ENCODE peak calls at places on chromosomes 6 and 20, in ten cellular contexts. One of them, this sample, is unnamed.

GRCh38 chr6:786946-787763 is 94.2 kb upstream of the EXOC2 start:
- DNase-seq in endothelial cell of umbilical vein: peak; percentile 29
- DNase-seq in CD4-positive, alpha-beta T cell: no peak
- DNase-seq in PC-9: no peak
- DNase-seq in nephron progenitor cell: no peak
- DNase-seq in brain microvascular endothelial cell: no peak
- DNase-seq in astrocyte: no peak
- DNase-seq in fibroblast of the aortic adventitia: no peak
- DNase-seq in Calu3: no peak
- DNase-seq in neural progenitor cell: peak; percentile 20
- DNase-seq in this sample: no peak

GRCh38 chr6:2582268-2582667 is 168.5 kb downstream of the MYLK4 start:
- DNase-seq in fibroblast of the aortic adventitia: no peak
- DNase-seq in PC-9: no peak
- DNase-seq in CD4-positive, alpha-beta T cell: no peak
- DNase-seq in neural progenitor cell: no peak
- DNase-seq in brain microvascular endothelial cell: no peak
- DNase-seq in Calu3: no peak
- DNase-seq in nephron progenitor cell: no peak
- DNase-seq in endothelial cell of umbilical vein: no peak
- DNase-seq in astrocyte: no peak
- DNase-seq in this sample: no peak

GRCh38 chr20:49956689-49957443 is 20.7 kb downstream of the RNF114 start:
- DNase-seq in CD4-positive, alpha-beta T cell: no peak
- DNase-seq in brain microvascular endothelial cell: no peak
- DNase-seq in Calu3: no peak
- DNase-seq in endothelial cell of umbilical vein: no peak
- DNase-seq in astrocyte: no peak
- DNase-seq in fibroblast of the aortic adventitia: no peak
- DNase-seq in nephron progenitor cell: no peak
- DNase-seq in PC-9: no peak
- DNase-seq in neural progenitor cell: no peak
- DNase-seq in this sample: no peak

GRCh38 chr6:138588805-138589434 is 89.6 kb upstream of the NHSL1 start:
- DNase-seq in neural progenitor cell: peak; percentile 74
- DNase-seq in nephron progenitor cell: peak; percentile 53
- DNase-seq in brain microvascular endothelial cell: peak; percentile 62
- DNase-seq in PC-9: peak; percentile 65
- DNase-seq in CD4-positive, alpha-beta T cell: peak; percentile 33
- DNase-seq in fibroblast of the aortic adventitia: peak; percentile 89
- DNase-seq in endothelial cell of umbilical vein: peak; percentile 78
- DNase-seq in Calu3: peak; percentile 24
- DNase-seq in astrocyte: no peak
- DNase-seq in this sample: no peak

GRCh38 chr6:32113386-32114352 is 4.5 kb upstream of the TNXB start:
- DNase-seq in PC-9: peak; percentile 64
- DNase-seq in endothelial cell of umbilical vein: no peak
- DNase-seq in astrocyte: peak; percentile 69
- DNase-seq in fibroblast of the aortic adventitia: peak; percentile 99
- DNase-seq in neural progenitor cell: peak; percentile 65
- DNase-seq in Calu3: peak; percentile 62
- DNase-seq in CD4-positive, alpha-beta T cell: no peak
- DNase-seq in brain microvascular endothelial cell: peak; percentile 91
- DNase-seq in nephron progenitor cell: peak; percentile 40
- DNase-seq in this sample: no peak

GRCh38 chr6:6518627-6519026 is 69.9 kb upstream of the LY86 start:
- DNase-seq in nephron progenitor cell: no peak
- DNase-seq in neural progenitor cell: no peak
- DNase-seq in brain microvascular endothelial cell: no peak
- DNase-seq in endothelial cell of umbilical vein: no peak
- DNase-seq in CD4-positive, alpha-beta T cell: no peak
- DNase-seq in astrocyte: no peak
- DNase-seq in Calu3: no peak
- DNase-seq in PC-9: no peak
- DNase-seq in fibroblast of the aortic adventitia: no peak
- DNase-seq in this sample: no peak

GRCh38 chr6:8065519-8065911 is 1.3 kb upstream of the BLOC1S5 start:
- DNase-seq in nephron progenitor cell: no peak
- DNase-seq in neural progenitor cell: no peak
- DNase-seq in fibroblast of the aortic adventitia: no peak
- DNase-seq in PC-9: no peak
- DNase-seq in endothelial cell of umbilical vein: no peak
- DNase-seq in Calu3: no peak
- DNase-seq in CD4-positive, alpha-beta T cell: no peak
- DNase-seq in brain microvascular endothelial cell: no peak
- DNase-seq in astrocyte: no peak
- DNase-seq in this sample: no peak

GRCh38 chr6:131916847-131917246 is 34.3 kb downstream of the CCN2 start:
- DNase-seq in brain microvascular endothelial cell: no peak
- DNase-seq in Calu3: no peak
- DNase-seq in neural progenitor cell: no peak
- DNase-seq in fibroblast of the aortic adventitia: no peak
- DNase-seq in endothelial cell of umbilical vein: no peak
- DNase-seq in CD4-positive, alpha-beta T cell: no peak
- DNase-seq in PC-9: no peak
- DNase-seq in astrocyte: peak; percentile 70
- DNase-seq in nephron progenitor cell: no peak
- DNase-seq in this sample: no peak

GRCh38 chr6:155985660-155986138 is 530.1 kb upstream of the NOX3 start:
- DNase-seq in Calu3: no peak
- DNase-seq in astrocyte: no peak
- DNase-seq in neural progenitor cell: no peak
- DNase-seq in fibroblast of the aortic adventitia: no peak
- DNase-seq in PC-9: no peak
- DNase-seq in nephron progenitor cell: no peak
- DNase-seq in endothelial cell of umbilical vein: peak; percentile 8
- DNase-seq in CD4-positive, alpha-beta T cell: no peak
- DNase-seq in brain microvascular endothelial cell: no peak
- DNase-seq in this sample: no peak

GRCh38 chr6:157563611-157564284 is 182.8 kb downstream of the ZDHHC14 start:
- DNase-seq in brain microvascular endothelial cell: no peak
- DNase-seq in endothelial cell of umbilical vein: no peak
- DNase-seq in nephron progenitor cell: no peak
- DNase-seq in CD4-positive, alpha-beta T cell: no peak
- DNase-seq in PC-9: no peak
- DNase-seq in fibroblast of the aortic adventitia: no peak
- DNase-seq in astrocyte: peak; percentile 10
- DNase-seq in neural progenitor cell: no peak
- DNase-seq in Calu3: no peak
- DNase-seq in this sample: no peak

GRCh38 chr20:59628171-59628570 is 23.8 kb downstream of the PHACTR3 start:
- DNase-seq in endothelial cell of umbilical vein: no peak
- DNase-seq in nephron progenitor cell: no peak
- DNase-seq in fibroblast of the aortic adventitia: no peak
- DNase-seq in neural progenitor cell: no peak
- DNase-seq in astrocyte: no peak
- DNase-seq in CD4-positive, alpha-beta T cell: no peak
- DNase-seq in PC-9: no peak
- DNase-seq in Calu3: no peak
- DNase-seq in brain microvascular endothelial cell: no peak
- DNase-seq in this sample: no peak

GRCh38 chr6:140052757-140053729 is 678.6 kb upstream of the CITED2 start:
- DNase-seq in CD4-positive, alpha-beta T cell: no peak
- DNase-seq in astrocyte: peak; percentile 38
- DNase-seq in Calu3: no peak
- DNase-seq in fibroblast of the aortic adventitia: peak; percentile 54
- DNase-seq in nephron progenitor cell: no peak
- DNase-seq in endothelial cell of umbilical vein: peak; percentile 26
- DNase-seq in brain microvascular endothelial cell: peak; percentile 51
- DNase-seq in neural progenitor cell: peak; percentile 41
- DNase-seq in PC-9: no peak
- DNase-seq in this sample: no peak
- TF ChIP-seq CTCF in CD4-positive, alpha-beta T cell: no peak
- TF ChIP-seq CTCF in astrocyte: peak; percentile 20
- TF ChIP-seq CTCF in Calu3: no peak
- TF ChIP-seq CTCF in fibroblast of the aortic adventitia: peak; percentile 55
- TF ChIP-seq CTCF in nephron progenitor cell: peak; percentile 22
- TF ChIP-seq CTCF in endothelial cell of umbilical vein: peak; percentile 31
- TF ChIP-seq CTCF in brain microvascular endothelial cell: peak; percentile 54
- TF ChIP-seq CTCF in neural progenitor cell: peak; percentile 60
- TF ChIP-seq CTCF in PC-9: peak; percentile 55
- TF ChIP-seq CTCF in this sample: peak; percentile 59

GRCh38 chr20:20772492-20773047 is 60.1 kb upstream of the RALGAPA2 start:
- DNase-seq in CD4-positive, alpha-beta T cell: no peak
- DNase-seq in PC-9: no peak
- DNase-seq in fibroblast of the aortic adventitia: no peak
- DNase-seq in nephron progenitor cell: no peak
- DNase-seq in neural progenitor cell: no peak
- DNase-seq in brain microvascular endothelial cell: no peak
- DNase-seq in Calu3: no peak
- DNase-seq in endothelial cell of umbilical vein: no peak
- DNase-seq in astrocyte: no peak
- DNase-seq in this sample: no peak

GRCh38 chr20:20765696-20766095 is 53.3 kb upstream of the RALGAPA2 start:
- DNase-seq in neural progenitor cell: no peak
- DNase-seq in CD4-positive, alpha-beta T cell: no peak
- DNase-seq in Calu3: no peak
- DNase-seq in nephron progenitor cell: no peak
- DNase-seq in PC-9: no peak
- DNase-seq in astrocyte: no peak
- DNase-seq in endothelial cell of umbilical vein: peak; percentile 65
- DNase-seq in fibroblast of the aortic adventitia: no peak
- DNase-seq in brain microvascular endothelial cell: no peak
- DNase-seq in this sample: no peak

GRCh38 chr20:20763652-20764051 is 51.2 kb upstream of the RALGAPA2 start:
- DNase-seq in PC-9: no peak
- DNase-seq in endothelial cell of umbilical vein: no peak
- DNase-seq in CD4-positive, alpha-beta T cell: no peak
- DNase-seq in astrocyte: no peak
- DNase-seq in brain microvascular endothelial cell: no peak
- DNase-seq in neural progenitor cell: no peak
- DNase-seq in nephron progenitor cell: no peak
- DNase-seq in fibroblast of the aortic adventitia: no peak
- DNase-seq in Calu3: no peak
- DNase-seq in this sample: no peak

DNA sequence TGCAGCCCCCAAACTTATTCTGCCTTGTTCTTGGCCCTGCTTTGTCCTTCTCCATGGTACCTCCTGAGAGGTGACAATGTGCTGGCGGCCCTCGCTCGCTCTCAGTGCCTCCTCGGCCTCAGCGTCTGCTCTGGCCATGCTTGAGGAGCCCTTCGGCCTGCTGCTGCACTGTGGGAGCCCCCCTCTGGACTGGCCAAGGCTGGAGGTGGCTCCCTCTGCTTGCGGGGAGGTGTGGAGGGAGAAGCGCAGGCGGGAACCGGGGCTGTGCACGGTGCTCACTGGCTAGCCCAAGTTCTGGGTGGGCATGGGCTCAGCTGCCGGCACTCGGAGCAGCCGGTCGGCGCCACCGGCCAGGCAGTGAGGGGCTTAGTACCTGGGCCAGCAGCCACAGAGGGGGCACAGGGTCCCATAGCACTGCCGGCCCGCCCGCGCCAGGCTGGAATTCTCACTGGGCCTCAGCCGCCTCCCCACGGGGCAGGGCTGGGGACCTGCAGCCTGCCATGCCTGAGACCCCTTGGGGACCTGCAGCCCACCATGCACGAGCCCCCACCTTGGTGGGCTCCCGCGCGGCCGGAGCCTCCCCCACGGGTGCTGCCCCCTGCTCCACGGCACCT is 55.9 kb upstream of the RALGAPA2 start:
- DNase-seq in endothelial cell of umbilical vein: no peak
- DNase-seq in fibroblast of the aortic adventitia: no peak
- DNase-seq in astrocyte: no peak
- DNase-seq in PC-9: no peak
- DNase-seq in nephron progenitor cell: no peak
- DNase-seq in neural progenitor cell: no peak
- DNase-seq in brain microvascular endothelial cell: no peak
- DNase-seq in CD4-positive, alpha-beta T cell: no peak
- DNase-seq in Calu3: no peak
- DNase-seq in this sample: no peak
- TF ChIP-seq CTCF in endothelial cell of umbilical vein: no peak
- TF ChIP-seq CTCF in fibroblast of the aortic adventitia: no peak
- TF ChIP-seq CTCF in astrocyte: no peak
- TF ChIP-seq CTCF in PC-9: no peak
- TF ChIP-seq CTCF in nephron progenitor cell: no peak
- TF ChIP-seq CTCF in neural progenitor cell: no peak
- TF ChIP-seq CTCF in brain microvascular endothelial cell: no peak
- TF ChIP-seq CTCF in CD4-positive, alpha-beta T cell: no peak
- TF ChIP-seq CTCF in Calu3: no peak
- TF ChIP-seq CTCF in this sample: no peak

GRCh38 chr6:162442675-162443074 is 284.9 kb downstream of the PRKN start:
- DNase-seq in astrocyte: no peak
- DNase-seq in CD4-positive, alpha-beta T cell: no peak
- DNase-seq in PC-9: no peak
- DNase-seq in endothelial cell of umbilical vein: no peak
- DNase-seq in brain microvascular endothelial cell: no peak
- DNase-seq in nephron progenitor cell: peak; percentile 34
- DNase-seq in fibroblast of the aortic adventitia: no peak
- DNase-seq in Calu3: no peak
- DNase-seq in neural progenitor cell: peak; percentile 80
- DNase-seq in this sample: no peak
- TF ChIP-seq CTCF in astrocyte: peak; percentile 21
- TF ChIP-seq CTCF in CD4-positive, alpha-beta T cell: no peak
- TF ChIP-seq CTCF in PC-9: peak; percentile 33
- TF ChIP-seq CTCF in endothelial cell of umbilical vein: no peak
- TF ChIP-seq CTCF in brain microvascular endothelial cell: peak; percentile 19
- TF ChIP-seq CTCF in nephron progenitor cell: peak; percentile 65
- TF ChIP-seq CTCF in fibroblast of the aortic adventitia: no peak
- TF ChIP-seq CTCF in Calu3: no peak
- TF ChIP-seq CTCF in neural progenitor cell: peak; percentile 77
- TF ChIP-seq CTCF in this sample: peak; percentile 63

GRCh38 chr20:62344782-62345181 is 22.3 kb downstream of the LAMA5 start:
- DNase-seq in endothelial cell of umbilical vein: no peak
- DNase-seq in astrocyte: peak; percentile 41
- DNase-seq in PC-9: no peak
- DNase-seq in CD4-positive, alpha-beta T cell: no peak
- DNase-seq in nephron progenitor cell: no peak
- DNase-seq in brain microvascular endothelial cell: no peak
- DNase-seq in fibroblast of the aortic adventitia: no peak
- DNase-seq in neural progenitor cell: no peak
- DNase-seq in Calu3: no peak
- DNase-seq in this sample: no peak

GRCh38 chr20:62346398-62347150 is 20.5 kb downstream of the LAMA5 start:
- DNase-seq in endothelial cell of umbilical vein: no peak
- DNase-seq in PC-9: no peak
- DNase-seq in Calu3: no peak
- DNase-seq in brain microvascular endothelial cell: no peak
- DNase-seq in nephron progenitor cell: no peak
- DNase-seq in astrocyte: no peak
- DNase-seq in neural progenitor cell: no peak
- DNase-seq in fibroblast of the aortic adventitia: no peak
- DNase-seq in CD4-positive, alpha-beta T cell: no peak
- DNase-seq in this sample: no peak

GRCh38 chr20:62347445-62347844 is 19.7 kb downstream of the LAMA5 start:
- DNase-seq in nephron progenitor cell: no peak
- DNase-seq in PC-9: no peak
- DNase-seq in astrocyte: no peak
- DNase-seq in endothelial cell of umbilical vein: no peak
- DNase-seq in CD4-positive, alpha-beta T cell: no peak
- DNase-seq in Calu3: no peak
- DNase-seq in fibroblast of the aortic adventitia: no peak
- DNase-seq in neural progenitor cell: no peak
- DNase-seq in brain microvascular endothelial cell: no peak
- DNase-seq in this sample: no peak

GRCh38 chr20:62347151-62347404 is 20.0 kb downstream of the LAMA5 start:
- DNase-seq in fibroblast of the aortic adventitia: no peak
- DNase-seq in nephron progenitor cell: no peak
- DNase-seq in astrocyte: no peak
- DNase-seq in CD4-positive, alpha-beta T cell: no peak
- DNase-seq in PC-9: no peak
- DNase-seq in brain microvascular endothelial cell: no peak
- DNase-seq in Calu3: no peak
- DNase-seq in neural progenitor cell: no peak
- DNase-seq in endothelial cell of umbilical vein: no peak
- DNase-seq in this sample: no peak

GRCh38 chr20:62345681-62346370 is 21.3 kb downstream of the LAMA5 start:
- DNase-seq in Calu3: no peak
- DNase-seq in neural progenitor cell: no peak
- DNase-seq in CD4-positive, alpha-beta T cell: no peak
- DNase-seq in nephron progenitor cell: no peak
- DNase-seq in brain microvascular endothelial cell: no peak
- DNase-seq in endothelial cell of umbilical vein: no peak
- DNase-seq in astrocyte: no peak
- DNase-seq in PC-9: no peak
- DNase-seq in fibroblast of the aortic adventitia: no peak
- DNase-seq in this sample: no peak
- TF ChIP-seq CTCF in Calu3: no peak
- TF ChIP-seq CTCF in neural progenitor cell: no peak
- TF ChIP-seq CTCF in CD4-positive, alpha-beta T cell: no peak
- TF ChIP-seq CTCF in nephron progenitor cell: no peak
- TF ChIP-seq CTCF in brain microvascular endothelial cell: no peak
- TF ChIP-seq CTCF in endothelial cell of umbilical vein: no peak
- TF ChIP-seq CTCF in astrocyte: no peak
- TF ChIP-seq CTCF in PC-9: no peak
- TF ChIP-seq CTCF in fibroblast of the aortic adventitia: no peak
- TF ChIP-seq CTCF in this sample: no peak

This sample was measured in chondrocyte.